ENCODE peak calls at places on chromosome 14, in eight cellular contexts. Z is AG04449, E is AG09309, X is fibroblast of lung, C is ovary, S is BE2C, H is psoas muscle, U is PC-9. M is an unnamed sample.

GRCh38 chr14:51219473-51220448 is 20.3 kb upstream of the TMX1 start:
- DNase-seq in S (no peak), X (peak; percentile 30), Z (no peak), E (no peak), C (no peak), U (no peak), H (no peak), M (peak; percentile 76)

GRCh38 chr14:63203618-63204406 is 431 bp upstream of the RHOJ start:
- DNase-seq in S (peak; percentile 32), H (peak; percentile 70), E (peak; percentile 71), U (no peak), C (peak; percentile 84), X (peak; percentile 99), Z (peak; percentile 69), M (peak; percentile 94)

GRCh38 chr14:73261075-73261474 is 23.8 kb downstream of the PAPLN start:
- DNase-seq in H (no peak), U (no peak), C (no peak), Z (no peak), E (no peak), S (no peak), X (no peak), M (no peak)

GRCh38 chr14:90714811-90715210 is 101.4 kb downstream of the TTC7B start:
- DNase-seq in C (no peak), E (no peak), H (no peak), X (peak; percentile 42), S (no peak), U (no peak), Z (no peak), M (peak; percentile 45)

GRCh38 chr14:55133416-55133815 is 4.4 kb downstream of the LGALS3 start:
- DNase-seq in Z (no peak), S (no peak), H (no peak), E (no peak), C (no peak), X (peak; percentile 48), U (no peak), M (peak; percentile 61)

GRCh38 chr14:53149656-53150319 is 3.3 kb downstream of the DDHD1 start:
- DNase-seq in H (no peak), S (no peak), C (no peak), E (no peak), Z (no peak), X (no peak), U (no peak), M (no peak)

GRCh38 chr14:88323520-88324199 is 591 bp upstream of the KCNK10 start:
- DNase-seq in S (peak; percentile 78), U (no peak), Z (no peak), H (no peak), E (no peak), C (no peak), X (peak; percentile 41), M (peak; percentile 24)

GRCh38 chr14:103905861-103906456 is 22.3 kb upstream of the TDRD9 start:
- DNase-seq in E (no peak), U (no peak), Z (no peak), X (no peak), H (no peak), C (no peak), S (peak; percentile 76), M (no peak)

GRCh38 chr14:60971271-60971670 is 9.6 kb downstream of the TRMT5 start:
- DNase-seq in C (no peak), U (peak; percentile 20), X (no peak), E (no peak), Z (no peak), S (no peak), H (no peak), M (no peak)

GRCh38 chr14:51368721-51369163 is 128.7 kb downstream of the TMX1 start:
- DNase-seq in X (peak; percentile 84), H (no peak), S (no peak), C (no peak), U (no peak), E (peak; percentile 87), Z (peak; percentile 84), M (peak; percentile 96)

GRCh38 chr14:98900721-98901272 is 371.2 kb downstream of the BCL11B start:
- DNase-seq in Z (no peak), C (no peak), X (no peak), U (no peak), E (no peak), H (no peak), S (no peak), M (no peak)

GRCh38 chr14:105283028-105283427 is 17.8 kb downstream of the BRF1 start:
- DNase-seq in S (no peak), H (no peak), U (no peak), Z (no peak), E (no peak), X (no peak), C (no peak), M (no peak)

GRCh38 chr14:99522934-99523660 is 41.9 kb downstream of the CCNK start:
- DNase-seq in S (peak; percentile 21), Z (no peak), H (peak; percentile 15), U (no peak), C (no peak), E (no peak), X (peak; percentile 63), M (peak; percentile 38)

GRCh38 chr14:54472291-54472690 is 16.5 kb downstream of the GMFB start:
- DNase-seq in U (no peak), H (no peak), Z (no peak), E (no peak), X (no peak), C (no peak), S (no peak), M (no peak)

GRCh38 chr14:57833304-57833703 is 32.6 kb downstream of the SLC35F4 start:
- DNase-seq in E (peak; percentile 87), S (no peak), H (peak; percentile 32), Z (peak; percentile 72), X (peak; percentile 96), U (peak; percentile 65), C (peak; percentile 21), M (peak; percentile 87)

GRCh38 chr14:62123959-62124358 is 361.7 kb downstream of the SNAPC1 start:
- DNase-seq in S (no peak), C (no peak), H (no peak), Z (no peak), X (no peak), E (no peak), U (no peak), M (no peak)
- H3K4me3 ChIP-seq in S (no peak overlapping the region), C (no peak overlapping the region), H (no peak overlapping the region), Z (no peak overlapping the region), X (no peak overlapping the region), E (no peak overlapping the region), U (no peak overlapping the region), M (no peak overlapping the region)

DNA sequence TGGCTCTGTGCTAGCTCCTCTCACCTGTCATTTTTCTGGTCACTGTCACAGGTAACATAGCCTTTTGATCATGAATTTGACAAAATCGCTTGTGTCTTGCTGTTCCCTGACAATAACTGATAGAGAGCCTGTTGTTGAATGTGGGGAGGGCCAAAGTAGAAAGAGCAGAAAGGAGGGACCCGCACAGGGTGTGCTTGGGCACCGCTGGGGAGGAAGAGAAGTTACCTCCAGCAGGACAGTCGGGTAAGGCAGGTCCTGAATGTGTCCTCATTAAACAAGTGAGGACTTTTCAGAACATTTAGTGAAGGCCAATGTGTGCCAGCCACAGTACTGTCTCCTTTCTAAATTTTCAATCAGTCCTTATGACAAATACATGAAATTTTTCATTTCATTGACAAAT is at the start of gene RNASE12:
- DNase-seq in X (no peak), Z (no peak), H (no peak), S (no peak), E (no peak), U (no peak), C (no peak), M (no peak)
- H3K4me3 ChIP-seq in X (no peak within 1 kb of the TSS), Z (no peak within 1 kb of the TSS), H (no peak within 1 kb of the TSS), S (no peak within 1 kb of the TSS), E (no peak within 1 kb of the TSS), U (no peak within 1 kb of the TSS), C (no peak within 1 kb of the TSS), M (no peak within 1 kb of the TSS)

GRCh38 chr14:64700894-64701293 is 3.3 kb upstream of the PLEKHG3 start:
- DNase-seq in H (no peak), S (no peak), X (no peak), E (no peak), Z (no peak), U (no peak), C (no peak), M (no peak)

GRCh38 chr14:64701660-64702059 is 2.6 kb upstream of the PLEKHG3 start:
- DNase-seq in U (no peak), Z (no peak), X (no peak), C (no peak), E (no peak), H (no peak), S (no peak), M (no peak)

GRCh38 chr14:64703393-64704144 is 655 bp upstream of the PLEKHG3 start:
- DNase-seq in S (no peak), H (no peak), E (no peak), C (no peak), X (peak; percentile 46), U (no peak), Z (no peak), M (no peak)

GRCh38 chr14:64704145-64704742 is at the start of gene PLEKHG3:
- DNase-seq in C (peak; percentile 85), S (peak; percentile 93), H (peak; percentile 73), X (peak; percentile 85), E (no peak), Z (no peak), U (peak; percentile 70), M (peak; percentile 67)

DNA sequence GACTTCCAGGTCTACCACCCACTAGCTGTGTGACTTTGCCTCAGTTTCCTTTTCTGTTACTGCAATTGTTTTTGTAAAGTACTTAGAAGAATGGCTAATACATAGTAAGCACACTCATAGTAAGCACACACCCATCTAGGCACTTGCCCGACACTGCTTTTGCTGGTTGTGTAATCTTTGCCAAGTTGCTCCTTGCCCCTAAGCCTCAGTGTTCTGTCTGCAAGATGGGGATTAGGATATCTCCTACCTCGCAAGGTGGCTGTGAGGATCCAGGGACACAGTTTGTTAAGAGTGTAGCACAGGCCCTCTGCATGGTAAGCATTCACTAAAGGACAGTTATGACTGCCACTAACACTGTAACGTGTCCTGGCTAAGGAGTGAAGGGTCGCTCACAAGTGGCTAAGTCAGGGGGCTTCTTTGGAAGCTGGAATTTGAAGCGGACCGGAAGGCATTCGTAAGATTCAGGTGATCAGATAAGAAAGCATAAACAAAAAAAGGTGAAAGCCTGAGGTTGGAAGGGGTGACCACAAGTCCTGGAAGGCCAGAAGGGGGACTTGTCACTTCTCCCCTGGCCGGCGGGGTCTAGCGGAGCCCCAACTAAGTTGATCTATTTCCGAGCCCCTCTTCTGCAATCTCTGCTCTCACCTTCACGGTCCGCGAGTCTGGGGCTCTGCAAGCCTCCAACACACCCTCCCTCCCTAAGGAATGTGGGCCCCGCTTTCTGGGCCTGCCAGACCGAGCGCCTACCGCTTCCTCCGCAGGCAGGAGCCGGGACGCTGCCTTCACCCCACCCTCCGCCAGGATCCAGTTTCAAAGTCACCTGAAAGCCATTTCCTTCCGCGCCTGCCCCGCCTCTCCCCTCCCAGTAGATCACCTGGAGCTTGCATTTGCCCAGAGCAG is 1.5 kb upstream of the PLEKHG3 start:
- DNase-seq in H (no peak), E (no peak), S (no peak), C (no peak), Z (no peak), U (peak; percentile 83), X (no peak), M (no peak)
- H3K4me3 ChIP-seq in H (peak overlapping the region; percentile 89), E (no peak overlapping the region), S (no peak overlapping the region), C (no peak overlapping the region), Z (no peak overlapping the region), U (peak overlapping the region; percentile 97), X (no peak overlapping the region), M (no peak overlapping the region)

DNA sequence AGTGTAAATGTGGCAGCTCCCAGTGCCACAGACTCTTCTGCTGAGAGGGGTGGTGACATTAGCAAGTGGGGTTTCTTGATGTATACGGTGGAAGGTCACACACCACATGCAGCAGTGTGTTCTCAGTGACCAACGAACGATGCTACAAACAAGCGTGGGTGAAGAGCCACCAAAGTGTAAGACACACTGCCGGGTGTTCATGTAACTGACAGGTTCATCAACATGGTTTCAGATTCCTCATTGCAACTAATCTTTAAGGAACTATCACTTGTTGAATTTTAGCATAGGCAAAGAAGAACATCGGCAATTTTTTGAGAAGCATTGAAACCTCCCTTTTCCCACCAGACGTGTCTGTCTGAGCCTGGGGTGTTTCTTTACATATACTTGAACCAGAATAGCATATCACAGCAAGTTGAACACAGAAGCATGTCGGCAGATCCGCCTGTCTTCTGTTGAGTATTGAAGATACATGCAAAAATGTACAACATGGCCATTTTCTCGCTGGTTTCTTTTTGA is 58.8 kb downstream of the PPP2R5C start:
- DNase-seq in S (no peak), X (no peak), Z (no peak), E (no peak), U (no peak), C (no peak), H (no peak), M (no peak)
- H3K4me3 ChIP-seq in S (no peak overlapping the region), X (no peak overlapping the region), Z (no peak overlapping the region), E (no peak overlapping the region), U (no peak overlapping the region), C (no peak overlapping the region), H (no peak overlapping the region), M (no peak overlapping the region)